ENCODE peak calls at places on chromosomes 13 and 19, in six cellular contexts. S is stimulated activated CD4-positive, alpha-beta T cell treated with anti-CD3 and anti-CD28 coated beads, Interleukin-4, amount 100 ng/mL, for 24 hours; N is A172; V is trophoblast cell; X is stimulated activated naive CD8-positive, alpha-beta T cell treated with anti-CD3 and anti-CD28 coated beads, Interleukin-15, Interleukin-2, amounts not matched to agents 100 U/mL and 50 U/mL, for 24 hours; G is amygdala. A is an unnamed sample.

GRCh38 chr19:55193481-55193880 is 13.4 kb upstream of the SYT5 start:
- DNase-seq in G (peak), N (no peak), S (no peak), X (no peak), V (no peak), A (no peak)

GRCh38 chr19:54790711-54791110 is 12.7 kb upstream of the KIR2DL4 start:
- DNase-seq in V (no peak), S (no peak), X (no peak), G (no peak), N (no peak), A (no peak)

GRCh38 chr13:80572867-80573266 is 231.9 kb upstream of the SPRY2 start:
- DNase-seq in V (no peak), G (no peak), S (no peak), X (no peak), N (no peak), A (no peak)

GRCh38 chr19:32407004-32407992 is 1.7 kb downstream of the DPY19L3 start:
- DNase-seq in N (no peak), S (no peak), G (peak), X (no peak), V (no peak), A (no peak)

GRCh38 chr13:100394005-100394695 is 194.4 kb downstream of the GGACT start:
- DNase-seq in S (peak), X (no peak), V (no peak), N (peak), G (no peak), A (peak)

GRCh38 chr19:13155472-13156284 is 5.5 kb downstream of the IER2 start:
- DNase-seq in G (no peak), S (peak), X (peak), V (peak), N (peak), A (peak)

GRCh38 chr13:107124730-107125129 is 556.8 kb upstream of the ARGLU1 start:
- DNase-seq in S (no peak), X (no peak), G (no peak), V (no peak), N (no peak), A (no peak)

GRCh38 chr13:110722971-110723370 is 9.5 kb downstream of the ING1 start:
- DNase-seq in N (no peak), V (no peak), S (no peak), X (no peak), G (no peak), A (no peak)

GRCh38 chr13:75258159-75258782 is 223.7 kb downstream of the TBC1D4 start:
- DNase-seq in S (no peak), G (no peak), V (no peak), X (no peak), N (peak), A (no peak)

GRCh38 chr13:44426461-44426860 is 52.8 kb downstream of the SERP2 start:
- DNase-seq in S (no peak), X (no peak), G (no peak), V (no peak), N (no peak), A (no peak)

GRCh38 chr19:409515-410242 is 732 bp upstream of the C2CD4C start:
- DNase-seq in N (no peak), G (no peak), S (no peak), V (no peak), X (peak), A (no peak)

GRCh38 chr19:2500861-2501260 is 24.9 kb downstream of the GADD45B start:
- DNase-seq in N (peak), S (no peak), G (no peak), X (no peak), V (no peak), A (no peak)

GRCh38 chr13:24112791-24113190 is 47.7 kb upstream of the SPATA13 start:
- DNase-seq in G (no peak), S (no peak), N (no peak), V (no peak), X (no peak), A (no peak)

GRCh38 chr13:73428706-73429105 is 369.9 kb downstream of the KLF5 start:
- DNase-seq in G (no peak), S (no peak), N (no peak), X (no peak), V (no peak), A (no peak)

GRCh38 chr19:31639306-31639705 is 290.1 kb upstream of the TSHZ3 start:
- DNase-seq in G (no peak), X (no peak), N (peak), V (no peak), S (no peak), A (no peak)

GRCh38 chr19:2034729-2035589 is 16.1 kb downstream of the MKNK2 start:
- DNase-seq in G (no peak), X (peak), S (peak), V (peak), N (no peak), A (no peak)

GRCh38 chr13:35891973-35892441 is 239.2 kb downstream of the DCLK1 start:
- DNase-seq in N (peak), V (no peak), X (no peak), S (no peak), G (no peak), A (no peak)

GRCh38 chr13:94352057-94352456 is 127.4 kb downstream of the DCT start:
- DNase-seq in S (no peak), X (no peak), V (no peak), N (no peak), G (no peak), A (no peak)